ENCODE peak calls at places on chromosome 14, in six cellular contexts. T is aorta, G is neural progenitor cell, C is right lobe of liver, D is thyroid gland, I is gastrocnemius medialis. M is an unnamed sample.

GRCh38 chr14:41607119-41607785 is 576 bp downstream of the LRFN5 start:
- DNase-seq in T (peak), G (peak), C (no peak), D (no peak), I (no peak), M (no peak)

GRCh38 chr14:58098507-58098906 is 53.5 kb downstream of the ARMH4 start:
- DNase-seq in T (no peak), G (peak), C (no peak), D (no peak), I (no peak), M (peak)

GRCh38 chr14:75283162-75283883 is 4.7 kb downstream of the FOS start:
- DNase-seq in T (no peak), G (no peak), C (no peak), D (no peak), I (no peak), M (no peak)

GRCh38 chr14:60862283-60862682 is 118.6 kb downstream of the TRMT5 start:
- DNase-seq in T (no peak), G (no peak), C (no peak), D (peak), I (peak), M (peak)

GRCh38 chr14:74946659-74947281 is 8.6 kb downstream of the PGF start:
- DNase-seq in T (peak), G (no peak), C (no peak), D (no peak), I (no peak), M (no peak)

GRCh38 chr14:99909500-99910064 is 116.4 kb downstream of the EML1 start:
- DNase-seq in T (no peak), G (no peak), C (no peak), D (no peak), I (no peak), M (no peak)

GRCh38 chr14:65361920-65362319 is 50.6 kb upstream of the FUT8 start:
- DNase-seq in T (no peak), G (no peak), C (no peak), D (peak), I (peak), M (no peak)

GRCh38 chr14:71166434-71166833 is 259.2 kb downstream of the PCNX1 start:
- DNase-seq in T (no peak), G (peak), C (no peak), D (no peak), I (no peak), M (no peak)

GRCh38 chr14:81837304-81837703 is 303.7 kb upstream of the SEL1L start:
- DNase-seq in T (no peak), G (no peak), C (no peak), D (no peak), I (no peak), M (no peak)

GRCh38 chr14:102033241-102033640 is 53.6 kb downstream of the HSP90AA1 start:
- DNase-seq in T (no peak), G (no peak), C (no peak), D (no peak), I (no peak), M (no peak)

GRCh38 chr14:102027951-102028350 is 58.9 kb downstream of the HSP90AA1 start:
- DNase-seq in T (no peak), G (no peak), C (no peak), D (no peak), I (no peak), M (no peak)

GRCh38 chr14:102028733-102029132 is 58.1 kb downstream of the HSP90AA1 start:
- DNase-seq in T (no peak), G (no peak), C (no peak), D (no peak), I (no peak), M (no peak)

GRCh38 chr14:102026934-102027333 is 59.9 kb downstream of the HSP90AA1 start:
- DNase-seq in T (no peak), G (no peak), C (no peak), D (no peak), I (no peak), M (no peak)

GRCh38 chr14:102029956-102030355 is 56.9 kb downstream of the HSP90AA1 start:
- DNase-seq in T (no peak), G (no peak), C (no peak), D (no peak), I (no peak), M (no peak)
- H3K27ac ChIP-seq in T (no peak), G (no peak), C (no peak), D (no peak), I (no peak), M (no peak)

GRCh38 chr14:51139221-51139681 is 44.3 kb upstream of the TRIM9 start:
- DNase-seq in T (no peak), G (no peak), C (no peak), D (peak), I (no peak), M (no peak)

GRCh38 chr14:51138353-51139103 is 43.6 kb upstream of the TRIM9 start:
- DNase-seq in T (no peak), G (no peak), C (no peak), D (no peak), I (no peak), M (no peak)
- H3K27ac ChIP-seq in T (no peak), G (no peak), C (no peak), D (no peak), I (no peak), M (no peak)

DNA sequence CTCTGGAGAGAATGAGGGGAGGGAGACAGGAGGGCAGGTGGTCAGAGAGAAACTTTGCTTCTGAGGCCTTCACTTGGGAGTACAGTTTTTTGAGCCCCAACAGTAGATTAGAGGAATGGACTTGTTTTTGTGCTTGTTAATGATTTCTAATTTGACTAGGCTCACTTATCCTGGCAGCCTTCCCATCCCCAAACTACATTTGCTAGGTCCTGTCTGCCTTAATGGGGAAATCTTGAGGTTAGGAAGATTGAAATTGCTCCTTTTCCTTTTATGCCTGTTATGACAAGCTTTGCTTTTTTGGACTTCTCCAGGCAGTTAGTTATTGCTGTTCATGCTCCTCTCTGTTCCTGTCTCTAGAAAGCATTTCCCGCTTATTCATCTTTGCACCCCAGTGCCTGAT is 37.7 kb downstream of the SYNE2 start:
- DNase-seq in T (no peak), G (no peak), C (no peak), D (no peak), I (no peak), M (no peak)
- H3K27ac ChIP-seq in T (no peak), G (peak), C (no peak), D (peak), I (no peak), M (peak)

GRCh38 chr14:68535404-68536024 is 257.4 kb downstream of the ZFP36L1 start:
- DNase-seq in T (no peak), G (no peak), C (no peak), D (no peak), I (no peak), M (no peak)
- H3K27ac ChIP-seq in T (no peak), G (no peak), C (no peak), D (no peak), I (no peak), M (peak)

GRCh38 chr14:31243860-31244259 is 36.3 kb upstream of the HECTD1 start:
- DNase-seq in T (no peak), G (no peak), C (no peak), D (no peak), I (no peak), M (no peak)

GRCh38 chr14:31239673-31240072 is 32.1 kb upstream of the HECTD1 start:
- DNase-seq in T (no peak), G (no peak), C (no peak), D (peak), I (no peak), M (no peak)

GRCh38 chr14:31241450-31242114 is 34.0 kb upstream of the HECTD1 start:
- DNase-seq in T (no peak), G (no peak), C (no peak), D (no peak), I (no peak), M (no peak)

GRCh38 chr14:31244626-31245025 is 37.0 kb upstream of the HECTD1 start:
- DNase-seq in T (no peak), G (no peak), C (no peak), D (no peak), I (no peak), M (no peak)
- H3K27ac ChIP-seq in T (no peak), G (no peak), C (no peak), D (peak), I (no peak), M (no peak)

GRCh38 chr14:51660720-51661119 is 9.0 kb downstream of the FRMD6 start:
- DNase-seq in T (no peak), G (no peak), C (no peak), D (no peak), I (no peak), M (no peak)

GRCh38 chr14:51661504-51661903 is 9.8 kb downstream of the FRMD6 start:
- DNase-seq in T (no peak), G (no peak), C (no peak), D (no peak), I (no peak), M (no peak)

GRCh38 chr14:51658441-51659173 is 6.9 kb downstream of the FRMD6 start:
- DNase-seq in T (no peak), G (no peak), C (no peak), D (no peak), I (no peak), M (no peak)

GRCh38 chr14:51654549-51654879 is 2.8 kb downstream of the FRMD6 start:
- DNase-seq in T (no peak), G (no peak), C (no peak), D (no peak), I (no peak), M (no peak)

DNA sequence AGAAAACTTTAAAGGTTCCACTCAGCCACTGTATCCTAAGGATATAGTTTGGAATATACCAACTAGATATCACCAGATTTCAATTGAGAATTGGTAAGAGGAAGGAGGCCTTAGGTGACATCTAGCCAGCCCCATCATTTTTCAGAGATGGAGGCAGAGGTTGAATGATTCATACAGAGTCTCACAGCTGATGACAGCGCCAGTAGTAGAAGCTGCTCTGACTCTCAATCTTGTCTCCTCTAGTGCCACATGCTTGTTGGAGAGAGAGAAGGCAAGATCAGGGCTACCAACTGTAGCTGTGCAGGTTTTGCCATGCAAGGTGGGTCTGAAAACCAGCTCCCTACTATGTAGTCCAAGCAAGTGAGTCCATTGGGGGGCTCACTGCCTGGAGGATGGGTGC is 6.1 kb downstream of the FRMD6 start:
- DNase-seq in T (no peak), G (no peak), C (no peak), D (no peak), I (no peak), M (no peak)
- H3K27ac ChIP-seq in T (no peak), G (no peak), C (no peak), D (no peak), I (no peak), M (peak)

DNA sequence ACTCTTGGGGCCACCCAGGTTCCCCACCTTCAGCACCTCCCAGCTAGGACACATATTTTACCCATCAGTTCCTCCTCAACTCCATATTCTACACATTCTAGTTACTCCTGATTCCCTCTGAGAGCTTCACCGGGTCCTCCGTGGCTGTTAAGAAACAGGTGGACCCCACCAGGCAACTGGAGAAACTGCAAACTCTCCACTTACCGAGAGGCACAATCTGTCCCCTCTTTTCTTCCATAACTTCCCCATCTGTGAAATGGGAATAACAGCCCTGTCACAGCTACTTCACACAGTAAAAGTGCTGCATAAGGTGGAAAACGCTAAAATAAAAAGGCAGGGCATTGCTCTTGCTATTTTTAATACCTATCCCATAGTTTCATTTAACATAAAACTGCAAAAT is 1.5 kb downstream of the SLC7A8 start:
- DNase-seq in T (no peak), G (peak), C (no peak), D (no peak), I (no peak), M (no peak)
- H3K27ac ChIP-seq in T (no peak), G (no peak), C (no peak), D (peak), I (peak), M (peak)

M was measured in uterus.